ENCODE peak calls at places on chromosome 15, in six cellular contexts. V, B, W, R, C and Z are unnamed samples.

GRCh38 chr15:63079938-63080626 is 37.5 kb downstream of the TPM1 start:
- DNase-seq in V (peak; percentile 42), B (no peak), W (peak; percentile 44), R (no peak), C (no peak), Z (no peak)

GRCh38 chr15:56778761-56779160 is 45.5 kb upstream of the ZNF280D start:
- DNase-seq in V (no peak), B (no peak), W (no peak), R (no peak), C (no peak), Z (no peak)

GRCh38 chr15:45448516-45448915 is 70.2 kb upstream of the GATM start:
- DNase-seq in V (no peak), B (no peak), W (no peak), R (no peak), C (no peak), Z (no peak)

GRCh38 chr15:83565553-83566159 is 88.3 kb upstream of the ADAMTSL3 start:
- DNase-seq in V (no peak), B (no peak), W (peak; percentile 48), R (peak; percentile 66), C (no peak), Z (no peak)

GRCh38 chr15:100764778-100765457 is 114.7 kb upstream of the ALDH1A3 start:
- DNase-seq in V (no peak), B (peak; percentile 8), W (no peak), R (no peak), C (no peak), Z (no peak)

GRCh38 chr15:96838088-96838487 is 507.6 kb downstream of the NR2F2 start:
- DNase-seq in V (no peak), B (no peak), W (no peak), R (no peak), C (no peak), Z (no peak)

GRCh38 chr15:38994310-38994709 is 429.7 kb upstream of the RASGRP1 start:
- DNase-seq in V (no peak), B (no peak), W (no peak), R (no peak), C (no peak), Z (no peak)

GRCh38 chr15:40118473-40118872 is 9.8 kb upstream of the BMF start:
- DNase-seq in V (no peak), B (no peak), W (no peak), R (no peak), C (peak; percentile 52), Z (no peak)

GRCh38 chr15:31214864-31215489 is 111.7 kb upstream of the KLF13 start:
- DNase-seq in V (peak; percentile 81), B (no peak), W (no peak), R (no peak), C (peak; percentile 49), Z (no peak)

GRCh38 chr15:71471347-71471746 is 339.0 kb upstream of the NR2E3 start:
- DNase-seq in V (no peak), B (no peak), W (no peak), R (no peak), C (peak; percentile 91), Z (no peak)

GRCh38 chr15:42190370-42190769 is 17.7 kb downstream of the VPS39 start:
- DNase-seq in V (no peak), B (no peak), W (no peak), R (no peak), C (no peak), Z (no peak)

GRCh38 chr15:56342653-56343052 is 22.6 kb upstream of the TEX9 start:
- DNase-seq in V (no peak), B (no peak), W (no peak), R (no peak), C (peak; percentile 77), Z (no peak)

GRCh38 chr15:75454471-75455418 is 3.3 kb upstream of the SIN3A start:
- DNase-seq in V (no peak), B (peak; percentile 68), W (peak; percentile 71), R (peak; percentile 83), C (no peak), Z (peak; percentile 57)

GRCh38 chr15:66369773-66370651 is 13.5 kb upstream of the TIPIN start:
- DNase-seq in V (no peak), B (no peak), W (peak; percentile 75), R (no peak), C (no peak), Z (no peak)

GRCh38 chr15:79035111-79035601 is 55.4 kb downstream of the RASGRF1 start:
- DNase-seq in V (no peak), B (no peak), W (no peak), R (no peak), C (no peak), Z (no peak)

GRCh38 chr15:68031406-68031805 is 22.7 kb upstream of the PIAS1 start:
- DNase-seq in V (no peak), B (no peak), W (no peak), R (no peak), C (no peak), Z (no peak)

GRCh38 chr15:85307687-85308045 is 72.7 kb upstream of the AKAP13 start:
- DNase-seq in V (no peak), B (no peak), W (no peak), R (no peak), C (peak; percentile 41), Z (no peak)

GRCh38 chr15:63583027-63583426 is 14.2 kb upstream of the FBXL22 start:
- DNase-seq in V (no peak), B (no peak), W (no peak), R (no peak), C (peak; percentile 63), Z (no peak)

GRCh38 chr15:40235201-40235890 is 3.5 kb upstream of the PAK6 start:
- DNase-seq in V (no peak), B (no peak), W (no peak), R (no peak), C (no peak), Z (no peak)

GRCh38 chr15:78149805-78150751 is 916 bp downstream of the IDH3A start:
- DNase-seq in V (no peak), B (peak; percentile 32), W (peak; percentile 46), R (no peak), C (no peak), Z (no peak)

GRCh38 chr15:98647774-98648653 is at the start of gene IGF1R:
- DNase-seq in V (peak; percentile 62), B (peak; percentile 69), W (peak; percentile 79), R (peak; percentile 92), C (peak; percentile 61), Z (peak; percentile 83)
- TF ChIP-seq CTCF in V (no peak), B (peak; percentile 5), W (peak; percentile 4), R (peak; percentile 12), C (no peak), Z (no peak)

DNA sequence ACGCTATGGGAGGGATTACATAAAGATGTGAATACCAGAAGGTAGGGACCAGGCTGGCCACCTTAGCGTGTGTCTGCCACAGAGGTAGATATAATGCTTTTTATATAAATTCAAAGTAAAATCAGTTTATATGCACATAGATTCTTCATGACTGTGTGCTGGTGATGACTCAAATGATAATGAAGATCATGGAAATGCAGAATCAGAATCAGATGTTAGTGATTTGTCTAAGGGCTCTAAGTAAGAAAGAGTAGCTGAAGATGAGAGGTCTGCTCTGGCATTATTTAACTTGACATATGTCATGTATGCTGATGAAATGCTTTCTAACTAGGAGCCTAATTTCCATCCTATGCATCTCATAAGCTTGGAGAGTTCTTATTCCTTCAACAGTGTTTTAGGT is 50.3 kb upstream of the DPH6 start:
- DNase-seq in V (no peak), B (no peak), W (no peak), R (no peak), C (no peak), Z (no peak)
- TF ChIP-seq CTCF in V (no peak), B (no peak), W (no peak), R (no peak), C (no peak), Z (no peak)

GRCh38 chr15:35648941-35649340 is 103.0 kb upstream of the DPH6 start:
- DNase-seq in V (no peak), B (no peak), W (no peak), R (no peak), C (no peak), Z (no peak)
- TF ChIP-seq CTCF in V (no peak), B (no peak), W (no peak), R (no peak), C (no peak), Z (no peak)

GRCh38 chr15:87033056-87033455 is 953.4 kb downstream of the AGBL1 start:
- DNase-seq in V (no peak), B (no peak), W (no peak), R (peak; percentile 15), C (no peak), Z (no peak)
- TF ChIP-seq CTCF in V (no peak), B (no peak), W (no peak), R (no peak), C (peak; percentile 34), Z (peak; percentile 44)